ENCODE peak calls at places on chromosomes 2 and 18, in four cellular contexts. B is mesendoderm, Y is PC-3, T is left lung. X is an unnamed sample. For H3K27me3, the result is how much of the 10 kb centered on the place peaks cover.

GRCh38 chr2:239778861-239779591 is 246.1 kb downstream of the NDUFA10 start:
- DNase-seq in B (no peak), Y (no peak), T (no peak), X (peak)

GRCh38 chr2:229731916-229732315 is 17.6 kb upstream of the DNER start:
- DNase-seq in B (no peak), Y (no peak), T (no peak), X (no peak)

GRCh38 chr2:161237397-161238263 is 70.6 kb upstream of the PSMD14 start:
- DNase-seq in B (peak), Y (peak), T (peak), X (peak)

GRCh38 chr2:37343537-37344434 is 644 bp upstream of the QPCT start:
- DNase-seq in B (peak), Y (peak), T (no peak), X (no peak)

GRCh38 chr2:17387591-17387990 is 130.6 kb downstream of the RAD51AP2 start:
- DNase-seq in B (no peak), Y (no peak), T (no peak), X (no peak)

GRCh38 chr2:188076149-188077056 is 215.3 kb upstream of the GULP1 start:
- DNase-seq in B (no peak), Y (no peak), T (no peak), X (no peak)

GRCh38 chr2:152577611-152578010 is 139.7 kb downstream of the PRPF40A start:
- DNase-seq in B (no peak), Y (no peak), T (no peak), X (no peak)

GRCh38 chr2:53473762-53474161 is 293.8 kb upstream of the CHAC2 start:
- DNase-seq in B (no peak), Y (no peak), T (no peak), X (no peak)

GRCh38 chr2:94986392-94986963 is 39.0 kb upstream of the MAL start:
- DNase-seq in B (peak), Y (peak), T (no peak), X (no peak)

GRCh38 chr2:217510790-217511291 is 492.0 kb downstream of the TNS1 start:
- DNase-seq in B (peak), Y (peak), T (peak), X (peak)

GRCh38 chr2:202187570-202187969 is 50.8 kb downstream of the SUMO1 start:
- DNase-seq in B (no peak), Y (no peak), T (no peak), X (no peak)

GRCh38 chr2:195318440-195319111 is 338.4 kb upstream of the SLC39A10 start:
- DNase-seq in B (peak), Y (peak), T (no peak), X (no peak)

GRCh38 chr2:172996387-172996961 is 79.2 kb upstream of the MAP3K20 start:
- DNase-seq in B (no peak), Y (peak), T (no peak), X (no peak)

GRCh38 chr18:36628435-36629094 is 200.2 kb downstream of the TPGS2 start:
- DNase-seq in B (no peak), Y (no peak), T (no peak), X (no peak)

GRCh38 chr2:99346218-99346617 is 9.0 kb downstream of the EIF5B start:
- DNase-seq in B (no peak), Y (no peak), T (no peak), X (no peak)

GRCh38 chr18:47847635-47848034 is 82.8 kb downstream of the SMAD2 start:
- DNase-seq in B (no peak), Y (no peak), T (no peak), X (no peak)

GRCh38 chr2:161971532-161971931 is 102.5 kb downstream of the DPP4 start:
- DNase-seq in B (no peak), Y (no peak), T (no peak), X (no peak)

GRCh38 chr2:44245068-44245861 is 30.0 kb upstream of the SLC3A1 start:
- DNase-seq in B (no peak), Y (peak), T (no peak), X (no peak)

GRCh38 chr2:175840261-175840660 is 161.8 kb downstream of the LNPK start:
- DNase-seq in B (no peak), Y (no peak), T (no peak), X (no peak)

GRCh38 chr2:70473101-70473722 is 80.4 kb downstream of the TGFA start:
- DNase-seq in B (no peak), Y (no peak), T (no peak), X (no peak)

GRCh38 chr18:53025247-53025646 is 685.2 kb downstream of the DCC start:
- DNase-seq in B (no peak), Y (no peak), T (no peak), X (no peak)

GRCh38 chr2:48279347-48279746 is 250.6 kb upstream of the STON1 start:
- DNase-seq in B (no peak), Y (no peak), T (no peak), X (no peak)

GRCh38 chr2:168396131-168396530 is 59.9 kb upstream of the CERS6 start:
- DNase-seq in B (no peak), Y (no peak), T (no peak), X (no peak)

GRCh38 chr2:70785137-70785911 is 5.1 kb downstream of the FIGLA start:
- DNase-seq in B (peak), Y (peak), T (no peak), X (no peak)

GRCh38 chr2:162300271-162300670 is 18.2 kb downstream of the IFIH1 start:
- DNase-seq in B (no peak), Y (no peak), T (no peak), X (no peak)

DNA sequence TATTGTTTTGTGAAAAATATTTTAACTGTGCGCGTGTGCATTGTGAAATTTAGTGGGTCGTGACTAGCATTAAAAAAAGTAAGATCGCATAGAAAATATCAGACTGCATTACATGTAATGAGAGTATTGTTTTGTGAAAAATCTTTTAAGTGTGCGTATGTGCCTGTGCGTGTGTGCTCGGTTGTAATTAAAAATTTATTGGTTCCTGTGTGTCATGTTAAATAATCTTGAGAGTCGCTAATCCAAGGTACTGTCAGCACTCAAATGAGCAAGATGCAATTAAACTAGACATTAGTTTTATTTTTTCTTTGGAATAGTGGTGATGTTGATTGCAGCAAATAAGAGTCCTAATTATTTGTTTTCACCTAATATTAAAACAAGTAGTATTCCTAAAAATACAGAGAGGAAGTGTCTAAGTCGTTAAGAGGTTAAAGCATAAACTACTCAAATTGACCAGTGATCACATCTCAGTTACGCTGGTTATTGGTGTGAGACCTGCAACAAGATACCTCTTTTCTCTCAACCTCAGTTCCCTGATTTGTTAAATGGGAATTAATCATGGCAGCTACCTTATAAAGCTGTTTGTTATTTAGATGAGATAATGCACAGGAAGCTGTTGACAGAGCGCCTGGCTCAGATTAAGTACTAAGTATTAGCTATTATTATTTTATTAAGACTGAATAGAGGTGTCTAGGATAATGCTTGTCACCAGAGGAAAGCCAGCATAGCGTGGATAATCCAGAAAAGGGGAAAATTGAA is 1.9 kb downstream of the ZDBF2 start:
- DNase-seq in B (no peak), Y (no peak), T (no peak), X (no peak)
- H3K27me3 ChIP-seq in B (under half), Y (under half), T (half or more), X (under half)

GRCh38 chr2:219405451-219405850 is 12.7 kb upstream of the DES start:
- DNase-seq in B (peak), Y (no peak), T (no peak), X (peak)

GRCh38 chr2:219403861-219404260 is 14.3 kb upstream of the DES start:
- DNase-seq in B (no peak), Y (no peak), T (no peak), X (no peak)

GRCh38 chr2:219404291-219404910 is 13.8 kb upstream of the DES start:
- DNase-seq in B (no peak), Y (no peak), T (peak), X (peak)

GRCh38 chr2:219405958-219406860 is 12.0 kb upstream of the DES start:
- DNase-seq in B (no peak), Y (no peak), T (no peak), X (no peak)

DNA sequence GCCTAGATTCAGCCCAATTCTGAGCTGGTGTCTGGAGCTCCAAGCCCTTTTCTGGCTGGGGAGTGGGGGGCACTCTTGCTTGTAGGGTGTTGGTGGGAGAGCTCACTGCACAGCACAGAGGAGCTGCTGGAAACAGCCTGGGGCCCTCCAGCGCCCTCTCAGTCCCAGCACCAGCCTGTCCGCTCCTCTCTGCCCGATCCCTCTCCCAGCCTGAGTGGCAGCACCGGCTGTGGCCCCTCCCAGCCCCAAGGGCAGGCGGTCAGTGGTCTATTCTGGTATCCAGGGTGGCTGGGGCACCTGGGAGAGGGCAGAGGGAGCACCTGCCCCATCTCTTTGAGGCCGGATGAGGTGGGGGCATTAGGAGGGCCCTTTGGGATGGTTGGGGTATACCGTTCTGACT is 13.2 kb upstream of the DES start:
- DNase-seq in B (no peak), Y (no peak), T (peak), X (no peak)
- H3K4me3 ChIP-seq in B (no peak), Y (no peak), T (no peak), X (no peak)

GRCh38 chr18:13219012-13219396 is 444 bp downstream of the LDLRAD4 start:
- DNase-seq in B (no peak), Y (no peak), T (no peak), X (no peak)

GRCh38 chr18:13217971-13218375 is 587 bp upstream of the LDLRAD4 start:
- DNase-seq in B (peak), Y (no peak), T (peak), X (peak)

GRCh38 chr18:13217466-13217961 is 1.0 kb upstream of the LDLRAD4 start:
- DNase-seq in B (peak), Y (no peak), T (peak), X (peak)

GRCh38 chr18:13219576-13219975 is 1.0 kb downstream of the LDLRAD4 start:
- DNase-seq in B (no peak), Y (no peak), T (no peak), X (no peak)

DNA sequence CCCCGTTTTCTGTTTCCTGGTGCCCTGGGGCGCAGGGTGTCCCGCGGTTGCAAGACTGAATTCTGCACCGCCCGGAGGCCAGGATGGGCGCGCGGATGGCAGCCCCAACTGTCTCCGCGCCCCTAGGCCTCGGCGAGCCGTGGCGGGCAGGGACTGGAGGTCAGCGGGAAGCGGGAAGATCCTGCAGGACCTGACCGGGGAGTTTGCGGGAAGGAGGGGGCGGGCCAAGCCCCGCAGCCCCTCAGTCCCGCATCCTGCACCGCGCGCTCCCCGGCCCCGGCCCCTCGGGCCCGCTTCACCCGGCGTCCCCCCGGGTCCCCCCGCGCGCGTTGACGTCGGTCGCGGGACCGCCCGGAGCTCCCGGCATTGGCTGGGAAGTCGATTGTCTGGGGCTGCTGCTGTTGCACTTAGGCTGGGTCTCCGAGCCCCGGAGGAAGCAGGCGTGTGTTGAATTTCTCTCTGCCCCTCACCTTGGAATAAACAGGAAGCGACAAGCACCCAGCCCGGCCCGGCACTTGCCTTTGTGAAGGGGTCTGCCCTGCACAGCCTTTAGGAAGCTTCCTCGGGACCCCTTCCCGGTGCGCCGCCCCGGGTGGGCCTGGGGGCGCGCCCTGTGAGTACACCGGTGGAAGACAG is at the start of gene LDLRAD4:
- DNase-seq in B (peak), Y (no peak), T (no peak), X (peak)
- H3K27me3 ChIP-seq in B (under half), Y (half or more), T (under half), X (under half)

DNA sequence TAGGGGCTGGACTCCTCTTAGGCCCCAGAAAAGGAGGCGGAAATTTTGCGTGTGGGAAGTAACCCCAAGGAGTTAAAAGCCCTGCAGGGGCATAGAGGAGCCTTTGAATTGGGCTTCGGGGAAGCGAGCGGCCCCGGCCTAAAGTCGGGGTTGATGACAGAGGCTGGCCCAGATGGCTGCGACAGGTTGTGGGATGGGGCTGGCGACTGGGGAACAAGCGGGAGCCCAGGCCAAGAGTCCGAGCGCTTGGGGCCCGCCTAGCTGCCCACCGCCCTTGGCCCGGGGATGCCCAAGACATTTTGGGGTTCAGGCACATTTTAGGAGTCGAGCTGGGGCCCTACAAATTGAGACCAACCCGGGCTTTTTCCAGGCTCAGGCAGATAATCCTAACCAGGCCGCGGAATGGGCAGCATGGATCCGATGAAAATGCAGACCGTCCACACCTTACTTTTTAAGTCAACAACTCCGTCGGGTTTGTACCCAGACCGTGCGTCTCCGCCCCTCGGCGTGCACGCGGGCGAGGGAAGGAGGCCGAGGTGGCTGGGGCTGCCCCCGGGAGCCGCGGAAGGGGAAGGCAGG is 537 bp downstream of the RTKN start:
- DNase-seq in B (no peak), Y (no peak), T (peak), X (no peak)
- H3K4me3 ChIP-seq in B (peak), Y (peak), T (peak), X (peak)

GRCh38 chr2:227497158-227497557 is 25.2 kb downstream of the AGFG1 start:
- DNase-seq in B (no peak), Y (no peak), T (no peak), X (no peak)
- H3K27me3 ChIP-seq in B (under half), Y (under half), T (under half), X (under half)

GRCh38 chr18:27746241-27746640 is 430.7 kb downstream of the CDH2 start:
- DNase-seq in B (no peak), Y (no peak), T (no peak), X (no peak)
- H3K4me3 ChIP-seq in B (no peak), Y (no peak), T (no peak), X (no peak)

GRCh38 chr2:11123001-11123809 is 32.1 kb upstream of the SLC66A3 start:
- DNase-seq in B (no peak), Y (no peak), T (no peak), X (no peak)

GRCh38 chr2:11123856-11124759 is 31.2 kb upstream of the SLC66A3 start:
- DNase-seq in B (peak), Y (peak), T (peak), X (no peak)

GRCh38 chr2:11122380-11122779 is 32.9 kb upstream of the SLC66A3 start:
- DNase-seq in B (peak), Y (no peak), T (no peak), X (no peak)

GRCh38 chr2:11121823-11122155 is 33.5 kb upstream of the SLC66A3 start:
- DNase-seq in B (no peak), Y (no peak), T (no peak), X (no peak)

DNA sequence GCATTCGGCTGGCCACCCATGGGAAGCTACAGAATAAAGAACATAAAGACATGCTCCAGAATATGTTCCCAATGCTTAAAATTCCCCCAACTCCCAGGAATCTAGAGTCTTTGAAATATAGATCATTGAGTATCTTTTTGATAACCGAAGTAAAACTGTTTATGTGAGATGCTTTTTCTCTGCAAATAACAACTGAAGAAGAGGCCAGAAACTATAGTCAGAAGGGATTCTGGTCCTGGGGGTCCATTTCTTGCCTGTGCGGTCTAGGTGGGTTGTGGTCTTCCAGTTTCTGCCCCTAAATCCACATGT is 30.6 kb upstream of the SLC66A3 start:
- DNase-seq in B (no peak), Y (no peak), T (no peak), X (no peak)
- H3K27me3 ChIP-seq in B (under half), Y (under half), T (under half), X (under half)

GRCh38 chr2:133090358-133090757 is 420.4 kb upstream of the LYPD1 start:
- DNase-seq in B (no peak), Y (no peak), T (no peak), X (no peak)

GRCh38 chr2:133082034-133082433 is 412.0 kb upstream of the LYPD1 start:
- DNase-seq in B (no peak), Y (no peak), T (no peak), X (no peak)

GRCh38 chr2:133080822-133081221 is 410.8 kb upstream of the LYPD1 start:
- DNase-seq in B (no peak), Y (no peak), T (no peak), X (no peak)

GRCh38 chr2:133086176-133086575 is 416.2 kb upstream of the LYPD1 start:
- DNase-seq in B (no peak), Y (no peak), T (no peak), X (no peak)

GRCh38 chr2:133085646-133086045 is 415.6 kb upstream of the LYPD1 start:
- DNase-seq in B (no peak), Y (no peak), T (no peak), X (no peak)
- H3K4me3 ChIP-seq in B (no peak), Y (no peak), T (no peak), X (no peak)

DNA sequence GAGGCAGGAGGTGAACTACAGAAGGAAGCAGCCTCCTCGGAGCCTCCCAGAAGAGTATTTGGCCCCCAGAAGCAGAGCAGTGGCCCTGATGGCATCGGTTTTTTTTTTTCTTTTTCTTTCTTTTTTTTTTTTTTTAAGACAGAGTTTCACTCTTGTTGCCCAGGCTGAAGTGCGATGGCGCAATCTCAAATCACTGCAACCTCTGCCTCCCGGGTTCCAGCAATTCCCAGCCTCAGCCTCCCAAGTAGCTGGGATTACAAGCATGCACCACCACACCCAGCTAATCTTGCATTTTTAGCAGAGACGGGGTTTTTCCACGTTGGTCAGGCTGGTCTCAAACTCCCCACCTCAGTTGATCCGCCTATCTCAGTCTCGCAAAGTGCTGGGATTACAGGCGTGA is 34.8 kb upstream of the NCKAP5 start:
- DNase-seq in B (no peak), Y (no peak), T (no peak), X (no peak)
- H3K27me3 ChIP-seq in B (under half), Y (under half), T (under half), X (under half)